ENCODE peak calls at places on chromosome 22, in ten cellular contexts. O is K562; I is CD8-positive, alpha-beta T cell; N is testis; M is fibroblast of pulmonary artery; Y is epithelial cell of esophagus; E is AG04450; L is AG10803; R is fibroblast of the aortic adventitia; H is mammary epithelial cell. A is an unnamed sample.

GRCh38 chr22:30868663-30869385 is 99.8 kb downstream of the MORC2 start:
- DNase-seq in I (no peak), E (no peak), Y (no peak), H (no peak), L (no peak), M (peak; percentile 24), N (no peak), O (no peak), R (no peak), A (no peak)

GRCh38 chr22:48782817-48783511 is 1044.7 kb downstream of the BRD1 start:
- DNase-seq in R (no peak), H (no peak), L (no peak), O (peak; percentile 14), N (no peak), I (peak; percentile 42), M (no peak), Y (no peak), E (no peak), A (no peak)

GRCh38 chr22:19605508-19606331 is 81.5 kb upstream of the CLDN5 start:
- DNase-seq in R (no peak), N (no peak), L (no peak), M (no peak), O (no peak), Y (peak; percentile 7), I (no peak), H (no peak), E (no peak), A (no peak)

GRCh38 chr22:22198751-22199150 is 45.8 kb upstream of the VPREB1 start:
- DNase-seq in N (no peak), H (no peak), L (no peak), O (no peak), E (no peak), M (no peak), R (no peak), Y (no peak), I (no peak), A (no peak)

GRCh38 chr22:24429411-24430365 is 2.3 kb downstream of the ADORA2A start:
- DNase-seq in R (peak; percentile 39), L (no peak), Y (peak; percentile 62), E (no peak), I (peak; percentile 70), H (peak; percentile 58), O (no peak), N (no peak), M (no peak), A (no peak)

GRCh38 chr22:44895296-44896055 is 114.3 kb downstream of the PHF21B start:
- DNase-seq in N (no peak), R (no peak), I (no peak), M (no peak), H (no peak), Y (no peak), E (no peak), O (no peak), L (no peak), A (no peak)

GRCh38 chr22:46003271-46004091 is 26.5 kb upstream of the WNT7B start:
- DNase-seq in I (no peak), O (no peak), E (no peak), H (no peak), R (no peak), Y (no peak), N (no peak), L (no peak), M (no peak), A (no peak)

GRCh38 chr22:46447906-46448669 is 89.3 kb downstream of the CELSR1 start:
- DNase-seq in R (no peak), M (no peak), Y (no peak), N (no peak), I (no peak), H (no peak), L (no peak), O (no peak), E (no peak), A (no peak)

GRCh38 chr22:21714784-21715183 is 20.8 kb downstream of the YPEL1 start:
- DNase-seq in O (no peak), N (no peak), H (no peak), R (no peak), L (no peak), E (no peak), I (no peak), M (no peak), Y (peak; percentile 78), A (no peak)

GRCh38 chr22:19576460-19577421 is 52.5 kb upstream of the CLDN5 start:
- DNase-seq in L (peak; percentile 27), E (no peak), O (peak; percentile 83), I (peak; percentile 55), N (no peak), Y (peak; percentile 84), H (peak; percentile 83), M (peak; percentile 82), R (peak; percentile 56), A (no peak)

GRCh38 chr22:49303061-49303735 is 524.5 kb downstream of the BRD1 start:
- DNase-seq in I (peak; percentile 38), Y (no peak), N (peak; percentile 7), R (no peak), M (no peak), O (no peak), E (no peak), L (no peak), H (no peak), A (no peak)

GRCh38 chr22:36052505-36052941 is 23.9 kb upstream of the RBFOX2 start:
- DNase-seq in L (peak; percentile 57), M (peak; percentile 38), R (no peak), E (no peak), Y (peak; percentile 97), I (no peak), N (no peak), O (peak; percentile 84), H (peak; percentile 91), A (no peak)

GRCh38 chr22:23754980-23755636 is 883 bp upstream of the VPREB3 start:
- DNase-seq in M (peak; percentile 79), I (no peak), N (no peak), R (peak; percentile 86), H (no peak), Y (no peak), O (no peak), L (no peak), E (no peak), A (no peak)

GRCh38 chr22:29912605-29913398 is 29.8 kb downstream of the MTMR3 start:
- DNase-seq in H (peak; percentile 35), M (peak; percentile 86), I (no peak), L (peak; percentile 89), O (no peak), R (peak; percentile 96), Y (peak; percentile 14), E (peak; percentile 85), N (no peak), A (peak; percentile 78)

GRCh38 chr22:47210686-47211085 is 448.2 kb downstream of the TBC1D22A start:
- DNase-seq in E (no peak), N (no peak), R (no peak), H (no peak), O (no peak), Y (no peak), I (no peak), M (no peak), L (no peak), A (no peak)

GRCh38 chr22:49199224-49199623 is 628.4 kb downstream of the BRD1 start:
- DNase-seq in M (no peak), R (no peak), O (no peak), H (no peak), I (no peak), N (no peak), L (no peak), E (no peak), Y (no peak), A (no peak)

GRCh38 chr22:43826142-43827093 is 14.3 kb upstream of the EFCAB6 start:
- DNase-seq in N (peak; percentile 50), R (peak; percentile 86), L (peak; percentile 70), M (peak; percentile 65), E (no peak), Y (peak; percentile 79), H (peak; percentile 68), I (no peak), O (no peak), A (peak; percentile 33)
- TF ChIP-seq CTCF in N (no peak), R (peak; percentile 45), L (peak; percentile 61), M (peak; percentile 5), E (peak; percentile 37), Y (peak; percentile 57), H (peak; percentile 62), I (no peak), O (no peak), A (peak; percentile 26)

GRCh38 chr22:39970742-39971141 is 10.5 kb downstream of the TMA7B start:
- DNase-seq in O (no peak), Y (no peak), I (no peak), N (no peak), E (no peak), M (no peak), H (no peak), R (no peak), L (no peak), A (no peak)
- H3K4me3 ChIP-seq in O (no peak overlapping the region), Y (no peak overlapping the region), I (no peak overlapping the region), N (no peak overlapping the region), E (no peak overlapping the region), M (no peak overlapping the region), H (no peak overlapping the region), R (no peak overlapping the region), L (no peak overlapping the region), A (no peak overlapping the region)

DNA sequence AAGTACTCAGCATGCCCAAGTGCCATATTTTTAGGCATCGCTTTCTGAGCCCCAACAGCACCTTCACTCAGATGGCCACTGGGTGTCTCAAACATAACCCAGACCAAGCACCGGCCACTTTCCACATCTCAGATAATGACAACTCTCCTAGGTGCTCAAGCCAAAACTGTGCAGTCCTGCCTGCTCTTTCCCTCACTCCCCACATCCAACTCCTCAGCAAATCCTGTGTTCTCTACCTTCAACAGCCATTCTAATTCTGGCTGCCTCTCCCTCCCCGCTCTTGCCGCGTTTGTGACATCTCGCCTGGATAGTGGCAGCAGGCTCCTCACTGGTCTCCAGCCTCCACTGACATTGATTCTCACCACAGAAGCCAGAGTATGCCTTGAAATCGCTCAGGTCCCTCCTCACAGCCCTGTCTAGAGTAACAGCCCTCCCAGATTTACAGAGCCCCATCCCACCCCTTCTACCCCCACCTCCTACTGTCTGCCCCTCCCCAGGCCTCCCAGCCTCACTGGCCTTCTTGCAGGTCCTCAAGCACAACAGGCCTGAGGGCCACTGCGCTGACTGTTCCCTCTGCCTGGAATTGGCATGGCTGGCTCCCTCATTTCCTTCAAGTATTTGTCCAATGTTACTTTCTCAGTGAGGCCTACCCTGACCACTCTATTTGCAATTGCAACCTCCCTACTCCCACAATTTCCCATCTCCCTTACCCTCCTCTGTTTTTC is 1.3 kb upstream of the PHETA2 start:
- DNase-seq in Y (no peak), E (no peak), R (no peak), M (no peak), H (no peak), I (no peak), N (no peak), O (peak; percentile 32), L (no peak), A (no peak)
- TF ChIP-seq CTCF in Y (no peak), E (no peak), R (peak; percentile 7), M (no peak), H (no peak), I (no peak), N (no peak), O (no peak), L (no peak), A (no peak)

DNA sequence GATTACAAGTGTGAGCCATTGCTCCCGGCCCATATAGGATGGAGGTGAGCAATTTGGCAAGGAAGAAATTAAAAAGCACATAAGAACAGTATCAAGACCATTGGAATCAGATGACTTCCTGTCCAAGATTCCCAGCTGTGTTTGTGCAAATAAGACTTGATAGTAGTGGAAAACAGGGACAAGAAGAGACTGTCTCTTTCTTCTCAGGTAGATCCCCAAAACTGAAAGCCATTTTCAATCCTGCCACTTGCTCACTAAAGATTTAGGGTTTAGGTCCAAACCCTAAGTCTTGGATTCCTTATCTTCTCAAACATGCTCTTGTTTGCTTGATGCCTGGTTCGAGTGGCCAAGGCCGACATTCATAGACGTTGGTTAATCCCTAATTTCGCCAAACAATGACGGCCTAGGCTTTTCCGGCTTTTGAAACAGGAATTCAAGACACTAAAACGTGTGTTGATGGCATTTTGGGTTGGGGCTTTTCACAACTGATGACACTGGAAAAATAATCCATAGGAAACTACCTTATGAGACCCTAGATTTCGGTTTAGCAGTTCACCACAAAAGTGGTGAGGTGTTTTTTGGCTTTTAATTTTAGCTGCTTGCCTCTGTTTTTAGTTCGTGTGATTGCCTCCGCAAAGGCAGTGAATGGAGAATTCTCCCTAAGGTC is 1.0 kb upstream of the GTPBP1 start:
- DNase-seq in M (peak; percentile 31), I (no peak), R (peak; percentile 30), H (peak; percentile 23), N (no peak), L (no peak), Y (no peak), E (no peak), O (peak; percentile 34), A (no peak)
- H3K4me3 ChIP-seq in M (peak overlapping the region; percentile 32), I (peak overlapping the region; percentile 41), R (peak overlapping the region; percentile 60), H (peak overlapping the region; percentile 41), N (peak overlapping the region; percentile 89), L (peak overlapping the region; percentile 57), Y (peak overlapping the region; percentile 21), E (peak overlapping the region; percentile 43), O (peak overlapping the region; percentile 3), A (peak overlapping the region; percentile 55)